ENCODE peak calls at places on chromosomes 3 and 15, in four cellular contexts. T, X, S and M are unnamed samples.

GRCh38 chr3:123286308-123287023 is 84.7 kb downstream of the SEC22A start:
- DNase-seq in T (peak), X (peak), S (peak), M (peak)

GRCh38 chr3:14950274-14950673 is 2.9 kb downstream of the NR2C2 start:
- DNase-seq in T (no peak), X (no peak), S (no peak), M (no peak)

GRCh38 chr3:128698211-128699011 is 27.6 kb upstream of the RAB7A start:
- DNase-seq in T (peak), X (peak), S (no peak), M (no peak)

GRCh38 chr15:48802867-48803266 is 8.0 kb downstream of the CEP152 start:
- DNase-seq in T (no peak), X (peak), S (no peak), M (no peak)

GRCh38 chr3:140198242-140198641 is 263.3 kb downstream of the CLSTN2 start:
- DNase-seq in T (no peak), X (no peak), S (no peak), M (no peak)

GRCh38 chr15:58545307-58546065 is 113.7 kb downstream of the LIPC start:
- DNase-seq in T (no peak), X (peak), S (no peak), M (no peak)

GRCh38 chr3:162632672-162633071 is 1136.1 kb downstream of the OTOL1 start:
- DNase-seq in T (no peak), X (peak), S (no peak), M (no peak)

GRCh38 chr3:149284034-149284433 is 49.4 kb downstream of the TM4SF18 start:
- DNase-seq in T (no peak), X (no peak), S (no peak), M (no peak)

GRCh38 chr3:139309046-139309660 is 34.7 kb upstream of the MRPS22 start:
- DNase-seq in T (no peak), X (no peak), S (no peak), M (no peak)

GRCh38 chr3:187677604-187678003 is 7.4 kb upstream of the SST start:
- DNase-seq in T (no peak), X (no peak), S (no peak), M (no peak)

GRCh38 chr3:129016366-129016724 is 15.2 kb downstream of the EFCC1 start:
- DNase-seq in T (no peak), X (no peak), S (peak), M (peak)

GRCh38 chr15:42921049-42921731 is 612 bp upstream of the TTBK2 start:
- DNase-seq in T (no peak), X (peak), S (peak), M (peak)

GRCh38 chr15:39581501-39582285 is 814 bp downstream of the THBS1 start:
- DNase-seq in T (peak), X (peak), S (peak), M (no peak)

GRCh38 chr15:91924842-91925495 is 71.5 kb downstream of the SLCO3A1 start:
- DNase-seq in T (no peak), X (no peak), S (no peak), M (no peak)

GRCh38 chr3:23071758-23072157 is 131.4 kb upstream of the UBE2E2 start:
- DNase-seq in T (no peak), X (no peak), S (no peak), M (no peak)

GRCh38 chr3:139745831-139746230 is 68.1 kb upstream of the NMNAT3 start:
- DNase-seq in T (peak), X (peak), S (no peak), M (no peak)

GRCh38 chr3:179921500-179921899 is 115.2 kb downstream of the PEX5L start:
- DNase-seq in T (no peak), X (no peak), S (no peak), M (no peak)

GRCh38 chr3:188573286-188573928 is 419.4 kb downstream of the LPP start:
- DNase-seq in T (no peak), X (no peak), S (no peak), M (no peak)

GRCh38 chr15:89776274-89777072 is at the start of gene MESP2:
- DNase-seq in T (peak), X (peak), S (peak), M (no peak)

GRCh38 chr3:146187334-146187950 is 26.5 kb upstream of the PLOD2 start:
- DNase-seq in T (peak), X (peak), S (peak), M (no peak)

GRCh38 chr3:155657161-155657560 is 87.7 kb downstream of the PLCH1 start:
- DNase-seq in T (no peak), X (no peak), S (no peak), M (peak)

GRCh38 chr15:51205050-51205707 is 110.5 kb upstream of the TNFAIP8L3 start:
- DNase-seq in T (no peak), X (no peak), S (no peak), M (no peak)

GRCh38 chr3:19149388-19149787 is 1.1 kb downstream of the KCNH8 start:
- DNase-seq in T (peak), X (peak), S (peak), M (peak)

GRCh38 chr3:136305879-136306278 is 55.7 kb downstream of the PCCB start:
- DNase-seq in T (no peak), X (no peak), S (peak), M (no peak)

GRCh38 chr3:4501422-4501821 is 8.3 kb downstream of the ITPR1 start:
- DNase-seq in T (no peak), X (no peak), S (no peak), M (no peak)

GRCh38 chr3:4497884-4498283 is 4.7 kb downstream of the ITPR1 start:
- DNase-seq in T (no peak), X (no peak), S (no peak), M (no peak)

GRCh38 chr3:4497005-4497692 is 4.0 kb downstream of the ITPR1 start:
- DNase-seq in T (no peak), X (no peak), S (no peak), M (no peak)

GRCh38 chr3:4495294-4496110 is 2.4 kb downstream of the ITPR1 start:
- DNase-seq in T (no peak), X (no peak), S (no peak), M (no peak)

DNA sequence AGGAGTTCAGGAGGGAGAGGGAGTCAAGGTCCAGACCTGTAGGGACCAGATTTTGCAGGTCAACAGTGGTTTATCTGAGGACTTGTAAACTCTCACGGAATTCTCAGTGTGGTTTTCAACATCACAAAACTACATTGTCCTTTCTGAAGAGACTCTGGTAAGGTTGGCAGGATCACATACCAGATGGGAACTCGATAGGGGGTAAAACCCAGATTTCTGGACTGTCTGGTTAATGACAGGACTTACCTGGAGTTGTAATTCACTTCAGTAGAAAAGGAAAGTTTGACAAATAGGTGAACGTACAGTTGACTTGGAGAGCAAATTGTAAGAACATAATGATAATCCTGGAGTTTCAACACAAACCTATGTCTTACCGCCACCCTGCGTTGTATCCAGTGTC is 5.3 kb downstream of the ITPR1 start:
- DNase-seq in T (no peak), X (no peak), S (no peak), M (no peak)
- H3K4me3 ChIP-seq in T (no peak), X (no peak), S (no peak), M (no peak)

DNA sequence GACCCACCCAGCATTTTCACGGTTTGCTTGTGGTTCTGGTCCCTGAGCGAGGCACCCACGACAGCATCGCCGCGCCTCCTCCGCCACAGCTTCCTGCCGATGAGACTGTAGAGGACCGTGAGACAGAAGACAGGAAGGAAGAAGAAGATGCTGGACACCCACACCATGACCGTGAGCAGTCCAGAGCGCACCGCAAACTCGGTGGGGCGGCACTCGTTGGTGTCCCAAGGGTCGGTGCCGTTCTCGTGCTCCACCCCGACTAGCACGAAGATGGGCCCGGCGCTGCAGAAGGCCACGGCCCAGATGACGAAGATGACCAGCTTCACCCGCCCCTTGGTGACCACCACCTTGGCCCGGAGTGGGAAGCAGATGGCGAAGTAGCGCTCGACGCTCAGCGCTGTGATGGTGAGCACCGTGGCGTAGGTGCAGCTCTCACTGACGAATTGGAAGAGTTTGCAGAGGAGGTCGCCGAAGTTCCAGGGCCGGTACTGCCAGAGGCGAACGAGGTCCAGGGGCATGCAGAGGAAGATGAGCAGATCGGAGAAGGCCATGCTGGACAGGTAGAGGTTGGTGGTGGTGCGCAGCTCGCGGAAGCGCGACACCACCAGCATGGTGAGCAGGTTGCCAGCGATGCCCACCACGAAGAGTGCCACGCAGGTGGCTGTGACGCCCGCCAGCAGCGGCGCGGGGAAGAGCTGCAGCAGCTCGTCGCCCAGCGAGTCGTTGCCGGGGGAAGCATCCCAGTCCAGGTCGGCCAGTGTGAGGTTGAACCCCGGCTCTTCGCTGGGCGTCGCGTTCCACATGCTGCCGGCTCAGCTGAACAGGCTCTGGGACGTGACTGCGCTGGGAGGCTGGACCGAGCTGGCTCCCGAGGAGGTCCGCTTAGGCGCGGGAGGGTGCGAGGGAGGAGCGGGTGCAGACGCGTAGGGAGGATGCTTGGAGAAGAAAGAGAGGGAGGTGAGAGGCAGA is at the start of gene GHSR:
- DNase-seq in T (no peak), X (no peak), S (no peak), M (no peak)
- H3K4me3 ChIP-seq in T (no peak), X (no peak), S (no peak), M (no peak)

DNA sequence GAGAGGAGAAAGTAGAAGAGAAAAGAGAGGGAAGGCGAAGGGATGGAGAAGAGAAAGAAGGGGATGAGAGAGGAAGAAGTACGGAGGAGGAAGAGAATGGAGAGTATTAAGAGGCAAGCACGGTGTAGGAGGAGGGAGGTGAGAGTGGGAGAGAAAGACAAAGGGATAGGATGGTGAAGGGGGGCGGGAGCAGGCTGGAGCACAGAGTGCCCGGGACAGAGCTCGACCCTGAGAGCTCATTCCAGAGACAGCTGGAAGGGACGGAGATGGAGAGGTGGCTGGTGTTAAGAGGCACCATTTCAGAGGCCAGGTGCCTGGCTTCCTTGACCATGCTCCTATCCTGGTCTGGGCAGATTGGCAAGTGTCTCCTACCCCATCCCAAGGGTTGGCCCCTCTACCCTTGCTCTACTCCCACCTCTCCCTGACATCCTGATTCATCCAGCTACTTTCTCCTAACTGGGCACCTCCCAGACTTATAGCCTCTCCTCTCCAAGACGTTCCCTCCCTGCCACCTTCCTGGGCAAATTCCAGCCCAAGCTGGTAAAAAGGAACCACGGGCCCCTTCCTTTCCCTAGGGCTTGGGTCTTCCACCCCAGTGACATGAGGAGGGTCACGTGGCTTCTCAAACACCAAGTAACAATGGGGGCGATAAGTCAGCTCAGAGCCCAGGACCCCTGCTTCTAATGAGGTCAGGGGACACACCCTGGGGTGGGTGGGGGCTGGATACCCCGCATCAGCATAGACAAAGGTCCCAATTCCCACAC is 1.2 kb downstream of the CLCN2 start:
- DNase-seq in T (no peak), X (no peak), S (no peak), M (no peak)
- H3K4me3 ChIP-seq in T (peak), X (peak), S (peak), M (no peak)

GRCh38 chr15:80010131-80010673 is 39.2 kb upstream of the BCL2A1 start:
- DNase-seq in T (no peak), X (no peak), S (no peak), M (no peak)
- H3K4me3 ChIP-seq in T (no peak), X (no peak), S (no peak), M (no peak)

GRCh38 chr15:101266034-101266433 is 11.3 kb downstream of the SELENOS start:
- DNase-seq in T (no peak), X (peak), S (no peak), M (no peak)

GRCh38 chr15:101267320-101268104 is 9.8 kb downstream of the SELENOS start:
- DNase-seq in T (no peak), X (peak), S (no peak), M (no peak)

GRCh38 chr15:101264011-101264410 is 12.2 kb upstream of the CHSY1 start:
- DNase-seq in T (no peak), X (peak), S (no peak), M (no peak)

GRCh38 chr15:101264911-101265641 is 12.2 kb downstream of the SELENOS start:
- DNase-seq in T (no peak), X (peak), S (peak), M (no peak)

DNA sequence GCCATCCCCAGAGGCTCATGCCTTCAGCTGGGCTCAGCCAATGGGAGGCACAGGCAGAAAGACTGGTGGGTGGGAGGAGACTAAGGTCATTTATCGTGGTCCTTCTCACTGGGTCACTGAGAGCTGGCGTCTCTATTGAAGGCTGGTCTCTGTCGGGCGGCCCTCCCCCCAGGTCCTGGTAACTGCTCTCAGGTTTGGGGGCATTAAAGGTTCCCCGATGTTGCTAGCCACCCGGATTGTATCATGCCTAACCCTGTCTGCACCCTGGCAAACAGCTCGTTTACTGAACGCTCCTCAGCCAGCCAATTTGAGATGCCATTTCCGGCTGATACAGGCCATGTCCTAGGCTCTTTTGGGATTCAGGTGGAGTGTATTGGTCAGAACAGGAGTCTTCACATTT is 10.5 kb downstream of the SELENOS start:
- DNase-seq in T (no peak), X (no peak), S (no peak), M (no peak)
- H3K4me3 ChIP-seq in T (no peak), X (no peak), S (no peak), M (no peak)

GRCh38 chr3:114651555-114651954 is 357.7 kb downstream of the TIGIT start:
- DNase-seq in T (no peak), X (no peak), S (no peak), M (no peak)

GRCh38 chr3:114646521-114646920 is 352.7 kb downstream of the TIGIT start:
- DNase-seq in T (no peak), X (no peak), S (no peak), M (no peak)

GRCh38 chr3:114645392-114645791 is 351.6 kb downstream of the TIGIT start:
- DNase-seq in T (no peak), X (no peak), S (no peak), M (no peak)

GRCh38 chr3:114649331-114649730 is 355.5 kb downstream of the TIGIT start:
- DNase-seq in T (no peak), X (peak), S (no peak), M (no peak)

GRCh38 chr3:114650808-114651207 is 357.0 kb downstream of the TIGIT start:
- DNase-seq in T (no peak), X (peak), S (no peak), M (no peak)
- H3K4me3 ChIP-seq in T (no peak), X (no peak), S (no peak), M (no peak)

GRCh38 chr15:65056868-65057548 is 10.8 kb downstream of the RASL12 start:
- DNase-seq in T (no peak), X (peak), S (no peak), M (no peak)

GRCh38 chr15:65057549-65057940 is 10.2 kb downstream of the RASL12 start:
- DNase-seq in T (no peak), X (no peak), S (no peak), M (no peak)

GRCh38 chr15:65054333-65055200 is 9.4 kb downstream of the SLC51B start:
- DNase-seq in T (peak), X (peak), S (peak), M (peak)

GRCh38 chr15:65055201-65055870 is 10.1 kb downstream of the SLC51B start:
- DNase-seq in T (no peak), X (peak), S (no peak), M (peak)

GRCh38 chr15:65056106-65056505 is 10.9 kb downstream of the SLC51B start:
- DNase-seq in T (no peak), X (no peak), S (no peak), M (no peak)
- H3K4me3 ChIP-seq in T (no peak), X (no peak), S (no peak), M (peak)

DNA sequence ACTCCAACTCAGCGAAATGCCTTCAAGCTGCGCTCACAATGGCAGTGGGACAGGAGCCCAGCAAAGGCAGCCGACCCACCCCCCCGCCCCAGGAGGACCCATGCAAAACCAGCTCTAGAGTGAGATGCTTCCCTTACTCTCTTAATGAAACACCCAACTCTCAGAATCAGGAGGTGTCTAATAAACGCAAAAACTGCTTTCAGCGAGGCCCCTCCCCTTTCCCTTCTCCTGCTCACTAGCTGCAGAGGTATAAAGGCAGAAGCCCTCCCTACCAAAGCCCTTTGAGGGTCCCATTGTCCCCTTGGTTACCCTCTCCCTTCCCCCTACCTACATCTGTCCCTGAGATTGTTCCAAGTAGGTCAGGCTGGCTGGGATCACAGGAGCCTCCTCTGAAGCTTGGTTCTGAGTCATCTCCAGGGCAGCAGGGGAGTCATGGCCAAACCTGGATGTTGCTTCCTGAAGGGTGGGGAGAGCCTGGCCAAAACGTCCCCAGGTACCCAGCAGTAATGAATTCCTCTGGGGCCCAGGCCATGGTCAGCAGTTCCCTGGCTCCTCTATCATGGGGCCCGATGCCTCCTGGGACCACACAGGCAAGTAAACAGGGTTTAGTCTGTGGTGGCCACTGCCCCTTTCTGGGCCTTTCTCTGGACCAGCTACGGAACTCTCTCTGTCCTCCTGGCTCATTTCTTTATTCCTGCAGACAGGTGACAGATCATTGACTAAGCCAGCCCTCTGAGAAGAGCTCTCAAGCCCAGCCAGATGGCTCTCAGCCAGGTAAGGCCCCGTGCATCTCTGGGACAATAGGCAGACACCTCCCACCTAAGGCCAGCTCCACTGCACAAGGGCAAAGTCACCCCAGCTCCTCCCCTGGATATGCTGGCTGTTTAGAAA is 8.6 kb downstream of the KLHL25 start:
- DNase-seq in T (no peak), X (peak), S (no peak), M (no peak)
- H3K4me3 ChIP-seq in T (no peak), X (no peak), S (no peak), M (peak)